ENCODE peak calls at places on chromosomes 2 and 18, in five cellular contexts. J, U, E, H and L are unnamed samples.

GRCh38 chr2:21772624-21773023 is 648.9 kb downstream of the TDRD15 start:
- DNase-seq in J (no peak), H (peak; percentile 7), E (no peak), U (no peak), L (no peak)

GRCh38 chr2:60925994-60926750 is 44.8 kb downstream of the REL start:
- DNase-seq in H (peak; percentile 10), J (peak; percentile 41), U (no peak), E (no peak), L (no peak)

GRCh38 chr2:32559136-32559535 is 68.7 kb upstream of the TTC27 start:
- DNase-seq in H (no peak), J (peak; percentile 24), E (peak; percentile 85), U (no peak), L (no peak)

GRCh38 chr2:213015387-213016165 is 135.8 kb downstream of the IKZF2 start:
- DNase-seq in J (no peak), H (no peak), E (no peak), U (no peak), L (no peak)

GRCh38 chr2:220662415-220662814 is 909.7 kb downstream of the EPHA4 start:
- DNase-seq in H (no peak), E (no peak), U (no peak), J (peak; percentile 56), L (peak; percentile 6)

GRCh38 chr2:162197095-162197825 is 45.2 kb upstream of the GCG start:
- DNase-seq in U (no peak), J (peak; percentile 59), E (no peak), H (peak; percentile 60), L (no peak)

GRCh38 chr2:37324536-37324785 is 172 bp downstream of the PRKD3 start:
- DNase-seq in H (no peak), U (peak; percentile 92), J (peak; percentile 68), E (peak; percentile 62), L (peak; percentile 91)

GRCh38 chr18:24763765-24764548 is 303.5 kb downstream of the HRH4 start:
- DNase-seq in J (peak; percentile 8), H (no peak), E (peak; percentile 36), U (no peak), L (no peak)

GRCh38 chr2:63790913-63791312 is 50.8 kb upstream of the UGP2 start:
- DNase-seq in U (no peak), E (no peak), J (peak; percentile 80), H (peak; percentile 63), L (no peak)

GRCh38 chr2:128458438-128458837 is 139.8 kb upstream of the HS6ST1 start:
- DNase-seq in J (no peak), H (no peak), U (no peak), E (no peak), L (no peak)

GRCh38 chr2:239590276-239590675 is 189.5 kb upstream of the HDAC4 start:
- DNase-seq in U (no peak), E (no peak), J (no peak), H (no peak), L (no peak)

GRCh38 chr2:96164459-96165184 is 19.4 kb upstream of the DUSP2 start:
- DNase-seq in H (no peak), U (no peak), E (peak; percentile 75), J (no peak), L (no peak)

GRCh38 chr18:49529596-49529995 is 32.3 kb upstream of the LIPG start:
- DNase-seq in U (no peak), E (no peak), H (no peak), J (no peak), L (no peak)

GRCh38 chr18:75304678-75305557 is 94.3 kb downstream of the TSHZ1 start:
- DNase-seq in J (no peak), E (no peak), U (no peak), H (no peak), L (no peak)

GRCh38 chr2:137659616-137660015 is 304.7 kb upstream of the HNMT start:
- DNase-seq in U (no peak), J (peak; percentile 71), H (no peak), E (peak; percentile 26), L (peak; percentile 30)

GRCh38 chr2:217669831-217670230 is 333.0 kb downstream of the TNS1 start:
- DNase-seq in J (peak; percentile 15), U (no peak), H (no peak), E (no peak), L (no peak)

GRCh38 chr2:151792589-151792988 is 35.6 kb downstream of the ARL5A start:
- DNase-seq in H (no peak), E (no peak), J (no peak), U (no peak), L (no peak)

GRCh38 chr18:23243178-23243577 is 107.9 kb downstream of the CABLES1 start:
- DNase-seq in E (no peak), H (no peak), J (no peak), U (no peak), L (no peak)

GRCh38 chr2:10515887-10516286 is 67.8 kb upstream of the ODC1 start:
- DNase-seq in J (no peak), E (no peak), H (no peak), U (no peak), L (no peak)

GRCh38 chr2:6556755-6557154 is 309.0 kb downstream of the CMPK2 start:
- DNase-seq in H (no peak), U (no peak), J (peak; percentile 88), E (no peak), L (no peak)

GRCh38 chr18:65983750-65984149 is 232.9 kb downstream of the CDH7 start:
- DNase-seq in H (no peak), E (no peak), U (no peak), J (peak; percentile 24), L (no peak)
- TF ChIP-seq CTCF in H (no peak), E (no peak), U (no peak), J (peak; percentile 45), L (no peak)

GRCh38 chr2:241864168-241864896 is 5.2 kb upstream of the RTP5 start:
- DNase-seq in J (no peak), H (no peak), E (no peak), U (no peak), L (no peak)
- TF ChIP-seq CTCF in J (no peak), H (no peak), E (no peak), U (no peak), L (no peak)

GRCh38 chr2:16639431-16639830 is 26.2 kb downstream of the CYRIA start:
- DNase-seq in U (no peak), E (no peak), J (no peak), H (no peak), L (no peak)
- TF ChIP-seq CTCF in U (no peak), E (no peak), J (no peak), H (no peak), L (no peak)

GRCh38 chr2:58926112-58926511 is 685.0 kb upstream of the FANCL start:
- DNase-seq in J (no peak), U (no peak), H (no peak), E (no peak), L (no peak)
- TF ChIP-seq CTCF in J (no peak), U (no peak), H (no peak), E (no peak), L (no peak)

GRCh38 chr2:168632733-168633132 is 169.7 kb upstream of the NOSTRIN start:
- DNase-seq in E (no peak), H (no peak), J (no peak), U (no peak), L (no peak)

GRCh38 chr2:168635065-168635577 is 167.3 kb upstream of the NOSTRIN start:
- DNase-seq in U (no peak), E (peak; percentile 40), J (no peak), H (peak; percentile 24), L (no peak)

GRCh38 chr2:168639024-168639423 is 163.4 kb upstream of the NOSTRIN start:
- DNase-seq in U (no peak), J (peak; percentile 66), E (no peak), H (no peak), L (no peak)

GRCh38 chr2:168633200-168633599 is 169.2 kb upstream of the NOSTRIN start:
- DNase-seq in U (no peak), H (no peak), E (no peak), J (no peak), L (no peak)

GRCh38 chr2:168633895-168634294 is 168.5 kb upstream of the NOSTRIN start:
- DNase-seq in E (no peak), U (no peak), H (no peak), J (no peak), L (no peak)
- TF ChIP-seq CTCF in E (no peak), U (no peak), H (no peak), J (no peak), L (no peak)